ENCODE peak calls at places on chromosomes 13 and 19, in eight cellular contexts. U, R, Z, Y, K, B, H and N are unnamed samples.

GRCh38 chr13:98927954-98928927 is 49.6 kb downstream of the DOCK9 start:
- DNase-seq in B (no peak), R (no peak), H (no peak), Y (no peak), Z (no peak), K (no peak), U (peak), N (no peak)

GRCh38 chr19:19997656-19998268 is 41.5 kb downstream of the ZNF682 start:
- DNase-seq in B (no peak), U (no peak), Z (peak), R (peak), Y (no peak), K (no peak), H (no peak), N (no peak)

GRCh38 chr13:99542788-99543406 is 41.6 kb downstream of the TM9SF2 start:
- DNase-seq in R (peak), Y (no peak), B (no peak), U (no peak), Z (no peak), H (no peak), K (no peak), N (no peak)

GRCh38 chr13:97567510-97568243 is 133.7 kb downstream of the RAP2A start:
- DNase-seq in B (no peak), Z (no peak), Y (peak), H (no peak), U (no peak), K (no peak), R (no peak), N (peak)

GRCh38 chr19:50969413-50969760 is at the start of gene KLK6:
- DNase-seq in Y (peak), B (no peak), R (no peak), U (no peak), K (no peak), H (no peak), Z (no peak), N (no peak)

GRCh38 chr13:106407338-106407737 is 128.1 kb downstream of the EFNB2 start:
- DNase-seq in Y (peak), K (no peak), H (no peak), Z (no peak), B (no peak), U (no peak), R (no peak), N (no peak)

GRCh38 chr19:48926909-48927308 is 6.6 kb upstream of the DHDH start:
- DNase-seq in K (no peak), Z (no peak), R (no peak), Y (peak), H (no peak), B (no peak), U (peak), N (peak)

GRCh38 chr13:38755792-38756191 is 68.9 kb downstream of the FREM2 start:
- DNase-seq in H (no peak), B (no peak), Y (no peak), R (no peak), Z (no peak), U (no peak), K (no peak), N (no peak)

GRCh38 chr19:7868671-7869452 is 5.3 kb downstream of the PRR36 start:
- DNase-seq in Z (peak), R (peak), U (peak), K (no peak), B (no peak), Y (peak), H (no peak), N (peak)

GRCh38 chr19:35346193-35347052 is 1.3 kb upstream of the FFAR1 start:
- DNase-seq in H (peak), B (no peak), Y (no peak), Z (no peak), U (no peak), K (no peak), R (peak), N (peak)